ENCODE peak calls at places on chromosome 1, in eight cellular contexts. Y is kidney, L is OCI-LY7, G is astrocyte, I is lower lobe of right lung, H is A549, V is transverse colon, D is mammary epithelial cell. J is an unnamed sample.

GRCh38 chr1:30707412-30708360 is 15.7 kb downstream of the MATN1 start:
- DNase-seq in Y (peak; percentile 89), L (peak; percentile 65), G (no peak), I (peak; percentile 65), H (peak; percentile 57), V (peak; percentile 72), D (peak; percentile 49), J (no peak)

GRCh38 chr1:84103197-84103992 is 40.7 kb upstream of the PRKACB start:
- DNase-seq in Y (peak; percentile 32), L (no peak), G (peak; percentile 96), I (no peak), H (peak; percentile 82), V (peak; percentile 39), D (peak; percentile 83), J (peak; percentile 57)

GRCh38 chr1:156571261-156571958 is 955 bp downstream of the IQGAP3 start:
- DNase-seq in Y (no peak), L (no peak), G (peak; percentile 91), I (no peak), H (peak; percentile 55), V (no peak), D (peak; percentile 74), J (peak; percentile 76)

GRCh38 chr1:199550384-199551067 is 477.0 kb upstream of the NR5A2 start:
- DNase-seq in Y (no peak), L (no peak), G (peak; percentile 23), I (no peak), H (no peak), V (no peak), D (no peak), J (no peak)

GRCh38 chr1:111739984-111740765 is 980 bp upstream of the INKA2 start:
- DNase-seq in Y (peak; percentile 86), L (no peak), G (peak; percentile 60), I (peak; percentile 71), H (peak; percentile 72), V (peak; percentile 69), D (peak; percentile 45), J (no peak)

GRCh38 chr1:234960722-234961467 is 167.7 kb downstream of the TOMM20 start:
- DNase-seq in Y (no peak), L (no peak), G (peak; percentile 49), I (no peak), H (peak; percentile 97), V (peak; percentile 77), D (no peak), J (no peak)

GRCh38 chr1:226973898-226974543 is 33.9 kb downstream of the COQ8A start:
- DNase-seq in Y (peak; percentile 76), L (no peak), G (no peak), I (no peak), H (no peak), V (peak; percentile 33), D (no peak), J (peak; percentile 3)

GRCh38 chr1:234968470-234968869 is 160.2 kb downstream of the TOMM20 start:
- DNase-seq in Y (no peak), L (no peak), G (no peak), I (no peak), H (no peak), V (no peak), D (no peak), J (no peak)

GRCh38 chr1:18217398-18218043 is 109.9 kb downstream of the IGSF21 start:
- DNase-seq in Y (peak; percentile 9), L (peak; percentile 67), G (no peak), I (no peak), H (peak; percentile 36), V (peak; percentile 39), D (no peak), J (no peak)

GRCh38 chr1:228937851-228938247 is 202.6 kb downstream of the RHOU start:
- DNase-seq in Y (no peak), L (no peak), G (no peak), I (no peak), H (no peak), V (no peak), D (no peak), J (no peak)

GRCh38 chr1:14118691-14119485 is 418.9 kb downstream of the PRDM2 start:
- DNase-seq in Y (no peak), L (no peak), G (no peak), I (no peak), H (no peak), V (no peak), D (no peak), J (no peak)

GRCh38 chr1:222252788-222253187 is 295.1 kb downstream of the HHIPL2 start:
- DNase-seq in Y (no peak), L (no peak), G (no peak), I (no peak), H (no peak), V (no peak), D (no peak), J (no peak)

GRCh38 chr1:155981266-155982088 is 3.1 kb upstream of the ARHGEF2 start:
- DNase-seq in Y (no peak), L (peak; percentile 79), G (peak; percentile 68), I (peak; percentile 53), H (no peak), V (peak; percentile 56), D (no peak), J (peak; percentile 65)

GRCh38 chr1:58885998-58886397 is 102.2 kb upstream of the JUN start:
- DNase-seq in Y (no peak), L (no peak), G (peak; percentile 57), I (no peak), H (no peak), V (no peak), D (no peak), J (no peak)

GRCh38 chr1:3097231-3097630 is 28.2 kb downstream of the PRDM16 start:
- DNase-seq in Y (no peak), L (no peak), G (no peak), I (no peak), H (no peak), V (no peak), D (no peak), J (no peak)

GRCh38 chr1:93690921-93691789 is 9.5 kb upstream of the BCAR3 start:
- DNase-seq in Y (no peak), L (no peak), G (no peak), I (no peak), H (no peak), V (no peak), D (no peak), J (no peak)

GRCh38 chr1:156896490-156897033 is 3.0 kb downstream of the PEAR1 start:
- DNase-seq in Y (peak; percentile 85), L (no peak), G (peak; percentile 92), I (peak; percentile 45), H (peak; percentile 90), V (no peak), D (peak; percentile 88), J (peak; percentile 43)

GRCh38 chr1:247047260-247047659 is 31.4 kb downstream of the ZNF670 start:
- DNase-seq in Y (no peak), L (no peak), G (no peak), I (no peak), H (no peak), V (no peak), D (no peak), J (no peak)

GRCh38 chr1:182197555-182197954 is 136.0 kb upstream of the ZNF648 start:
- DNase-seq in Y (no peak), L (no peak), G (no peak), I (no peak), H (no peak), V (peak; percentile 19), D (no peak), J (no peak)

GRCh38 chr1:234781241-234782056 is 171.5 kb upstream of the IRF2BP2 start:
- DNase-seq in Y (no peak), L (no peak), G (no peak), I (no peak), H (peak; percentile 60), V (peak; percentile 38), D (no peak), J (no peak)

GRCh38 chr1:169486281-169486904 is 649 bp upstream of the SLC19A2 start:
- DNase-seq in Y (no peak), L (no peak), G (peak; percentile 69), I (no peak), H (no peak), V (no peak), D (no peak), J (no peak)

GRCh38 chr1:41846595-41846994 is 72.1 kb downstream of the HIVEP3 start:
- DNase-seq in Y (no peak), L (no peak), G (peak; percentile 64), I (no peak), H (no peak), V (no peak), D (peak; percentile 44), J (no peak)

GRCh38 chr1:16167331-16168143 is 11.7 kb upstream of the EPHA2 start:
- DNase-seq in Y (no peak), L (peak; percentile 73), G (no peak), I (no peak), H (peak; percentile 74), V (peak; percentile 70), D (no peak), J (no peak)

GRCh38 chr1:47443530-47444316 is 5.9 kb downstream of the FOXD2 start:
- DNase-seq in Y (no peak), L (no peak), G (no peak), I (no peak), H (no peak), V (no peak), D (no peak), J (no peak)
- H3K4me3 ChIP-seq in Y (peak overlapping the region; percentile 35), L (no peak overlapping the region), G (no peak overlapping the region), I (no peak overlapping the region), H (no peak overlapping the region), V (peak overlapping the region; percentile 32), D (no peak overlapping the region), J (no peak overlapping the region)

DNA sequence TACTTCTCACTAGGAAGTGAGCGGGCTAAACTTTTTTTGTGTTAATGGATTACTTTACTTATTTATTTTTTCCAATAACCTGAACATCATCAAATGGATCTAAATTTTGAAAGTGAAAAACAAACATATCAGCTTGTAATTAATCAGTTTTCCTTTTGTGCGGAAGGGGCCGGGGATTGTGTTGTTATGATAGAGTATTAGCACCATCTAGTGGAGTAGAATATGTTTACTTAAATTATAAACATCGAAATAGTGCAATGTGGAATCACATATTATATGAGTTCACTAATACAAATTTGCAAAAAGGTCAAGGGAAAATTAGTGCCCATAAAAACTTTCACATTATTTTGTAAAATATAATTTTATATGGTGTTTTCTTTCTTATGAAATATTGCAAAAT is 9.1 kb downstream of the CFH start:
- DNase-seq in Y (no peak), L (peak; percentile 39), G (no peak), I (no peak), H (peak; percentile 30), V (no peak), D (peak; percentile 8), J (no peak)
- TF ChIP-seq CTCF in Y (peak; percentile 32), L (peak; percentile 83), G (peak; percentile 42), I (peak; percentile 47), H (peak; percentile 85), V (peak; percentile 49), D (peak; percentile 45), J (peak; percentile 32)

DNA sequence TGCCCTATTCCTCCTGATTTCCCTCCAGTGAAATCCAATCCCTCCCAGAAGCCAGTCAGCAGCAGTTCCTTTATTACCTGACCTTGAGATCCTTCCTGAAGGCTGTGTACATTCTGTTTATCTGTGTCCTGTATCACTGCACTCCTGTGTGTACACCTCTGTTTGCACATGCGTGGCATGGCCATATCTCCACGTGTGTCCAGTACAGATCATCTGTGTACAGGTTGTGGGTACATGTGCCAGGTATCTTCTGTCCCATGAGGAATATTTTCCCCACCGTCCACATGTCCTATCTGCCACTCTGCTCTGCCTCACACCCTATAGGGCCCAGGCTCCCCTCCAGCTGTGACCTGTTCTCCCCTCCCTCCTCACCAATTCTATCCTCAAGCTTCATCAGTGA is 2.8 kb downstream of the CDC42SE1 start:
- DNase-seq in Y (no peak), L (no peak), G (no peak), I (no peak), H (no peak), V (peak; percentile 45), D (no peak), J (no peak)
- H3K4me3 ChIP-seq in Y (peak overlapping the region; percentile 22), L (no peak overlapping the region), G (no peak overlapping the region), I (peak overlapping the region; percentile 94), H (no peak overlapping the region), V (no peak overlapping the region), D (peak overlapping the region; percentile 18), J (no peak overlapping the region)

GRCh38 chr1:232602622-232603021 is 27.3 kb downstream of the SIPA1L2 start:
- DNase-seq in Y (no peak), L (peak; percentile 39), G (no peak), I (no peak), H (no peak), V (no peak), D (no peak), J (no peak)
- TF ChIP-seq CTCF in Y (no peak), L (peak; percentile 66), G (peak; percentile 12), I (peak; percentile 11), H (no peak), V (peak; percentile 12), D (peak; percentile 42), J (no peak)